ENCODE peak calls at places on chromosomes 13 and 19, in four cellular contexts. V, S, H and R are unnamed samples.

GRCh38 chr19:45528744-45529453 is 21.6 kb downstream of the VASP start:
- DNase-seq in H (no peak), V (no peak), S (no peak), R (no peak)

GRCh38 chr19:29806098-29806866 is 5.5 kb upstream of the CCNE1 start:
- DNase-seq in H (no peak), S (no peak), V (no peak), R (no peak)

GRCh38 chr13:96762876-96763275 is 231.4 kb downstream of the OXGR1 start:
- DNase-seq in S (no peak), H (no peak), V (no peak), R (no peak)

GRCh38 chr19:49498475-49498874 is 2.2 kb downstream of the RPS11 start:
- DNase-seq in S (no peak), V (peak), H (no peak), R (no peak)

GRCh38 chr13:51158923-51159322 is 47.8 kb upstream of the C13orf42 start:
- DNase-seq in S (no peak), H (no peak), V (no peak), R (no peak)

GRCh38 chr13:22801402-22802003 is 379.3 kb upstream of the SGCG start:
- DNase-seq in V (no peak), S (no peak), H (no peak), R (no peak)

GRCh38 chr13:107864543-107865460 is 350.5 kb downstream of the LIG4 start:
- DNase-seq in H (no peak), V (peak), S (no peak), R (peak)

GRCh38 chr13:44120814-44121505 is 241.3 kb downstream of the LACC1 start:
- DNase-seq in V (no peak), S (no peak), H (no peak), R (no peak)

GRCh38 chr13:31922724-31923123 is 108.8 kb upstream of the FRY start:
- DNase-seq in H (no peak), S (no peak), V (no peak), R (no peak)